ENCODE peak calls at places on chromosomes 12 and 14, in four cellular contexts. T, Q, M and E are unnamed samples.

GRCh38 chr14:69259531-69260245 is at the start of gene GALNT16:
- DNase-seq in Q (no peak), M (peak; percentile 86), T (peak; percentile 14), E (no peak)

GRCh38 chr12:79692860-79693605 is 2.3 kb upstream of the PAWR start:
- DNase-seq in M (no peak), T (peak; percentile 65), Q (no peak), E (no peak)

GRCh38 chr14:105325716-105326567 is 11.4 kb downstream of the PACS2 start:
- DNase-seq in M (no peak), T (no peak), Q (no peak), E (no peak)

GRCh38 chr12:27999521-27999920 is 27.0 kb upstream of the PTHLH start:
- DNase-seq in M (no peak), Q (peak; percentile 59), T (peak; percentile 88), E (peak; percentile 45)

GRCh38 chr12:85759217-85759616 is 77.0 kb downstream of the RASSF9 start:
- DNase-seq in T (no peak), M (no peak), Q (no peak), E (no peak)

GRCh38 chr12:57771271-57771872 is 533 bp downstream of the METTL1 start:
- DNase-seq in Q (peak; percentile 31), T (peak; percentile 86), M (peak; percentile 96), E (peak; percentile 70)

GRCh38 chr12:28212182-28212581 is 21.9 kb downstream of the CCDC91 start:
- DNase-seq in T (no peak), Q (no peak), M (no peak), E (no peak)

GRCh38 chr14:56057071-56057865 is 60.9 kb upstream of the PELI2 start:
- DNase-seq in M (peak; percentile 73), T (peak; percentile 60), Q (no peak), E (no peak)

GRCh38 chr12:57456737-57457490 is 1.8 kb downstream of the INHBE start:
- DNase-seq in T (no peak), M (no peak), Q (no peak), E (no peak)

GRCh38 chr14:77011226-77011762 is 17.2 kb downstream of the IRF2BPL start:
- DNase-seq in T (no peak), M (no peak), Q (no peak), E (no peak)

GRCh38 chr12:5094550-5094949 is 50.9 kb downstream of the KCNA5 start:
- DNase-seq in Q (no peak), M (no peak), T (no peak), E (no peak)

GRCh38 chr12:93634416-93634815 is 42.8 kb upstream of the CRADD start:
- DNase-seq in M (no peak), T (peak; percentile 66), Q (no peak), E (peak; percentile 88)

GRCh38 chr14:99382781-99383456 is 97.7 kb downstream of the SETD3 start:
- DNase-seq in Q (no peak), T (peak; percentile 46), M (no peak), E (no peak)

GRCh38 chr12:53070901-53071492 is 8.2 kb downstream of the SPRYD3 start:
- DNase-seq in M (no peak), T (no peak), Q (no peak), E (no peak)
- H3K4me3 ChIP-seq in M (no peak overlapping the region), T (no peak overlapping the region), Q (no peak overlapping the region), E (no peak overlapping the region)

DNA sequence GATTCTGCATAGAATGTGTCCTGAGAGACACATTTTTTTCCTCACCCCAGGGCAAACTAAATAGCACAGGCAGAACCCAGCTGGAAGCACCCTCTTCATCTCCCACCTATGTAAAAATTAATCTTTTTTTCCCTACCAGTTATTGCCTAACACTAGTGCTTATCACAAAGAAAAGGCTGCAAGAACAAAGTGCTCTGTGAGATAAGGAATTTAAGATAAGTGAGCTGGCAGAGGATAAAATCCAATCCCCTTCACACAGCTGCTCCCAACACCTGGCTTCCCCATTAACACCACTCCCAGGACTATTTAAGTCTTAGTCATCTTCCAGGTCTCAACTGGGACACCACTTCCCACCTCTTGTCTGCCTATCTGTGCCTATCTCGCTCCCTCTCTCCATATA is 75.2 kb downstream of the TTC9 start:
- DNase-seq in T (no peak), Q (no peak), M (no peak), E (no peak)
- H3K4me3 ChIP-seq in T (no peak overlapping the region), Q (no peak overlapping the region), M (no peak overlapping the region), E (no peak overlapping the region)

GRCh38 chr12:54386781-54387467 is 2.4 kb upstream of the ZNF385A start:
- DNase-seq in M (no peak), T (no peak), Q (no peak), E (no peak)
- H3K4me3 ChIP-seq in M (no peak overlapping the region), T (no peak overlapping the region), Q (no peak overlapping the region), E (no peak overlapping the region)

GRCh38 chr12:125183187-125184067 is 118.2 kb downstream of the AACS start:
- DNase-seq in T (peak; percentile 60), M (peak; percentile 91), Q (peak; percentile 44), E (peak; percentile 59)
- H3K4me3 ChIP-seq in T (no peak overlapping the region), M (peak overlapping the region; percentile 94), Q (peak overlapping the region; percentile 8), E (no peak overlapping the region)

GRCh38 chr14:64536488-64537245 is 3.9 kb upstream of the HSPA2 start:
- DNase-seq in T (peak; percentile 80), Q (peak; percentile 45), M (no peak), E (no peak)
- H3K4me3 ChIP-seq in T (no peak overlapping the region), Q (no peak overlapping the region), M (no peak overlapping the region), E (no peak overlapping the region)

GRCh38 chr14:23183076-23183475 is 384 bp downstream of the SLC7A8 start:
- DNase-seq in M (no peak), Q (no peak), T (no peak), E (no peak)

GRCh38 chr14:23183479-23183878 is at the start of gene SLC7A8:
- DNase-seq in M (peak; percentile 85), T (no peak), Q (no peak), E (no peak)

GRCh38 chr14:23182372-23183014 is 967 bp downstream of the SLC7A8 start:
- DNase-seq in Q (no peak), M (peak; percentile 88), T (no peak), E (no peak)

GRCh38 chr14:23181946-23182345 is 1.5 kb downstream of the SLC7A8 start:
- DNase-seq in M (peak; percentile 27), Q (no peak), T (no peak), E (no peak)

DNA sequence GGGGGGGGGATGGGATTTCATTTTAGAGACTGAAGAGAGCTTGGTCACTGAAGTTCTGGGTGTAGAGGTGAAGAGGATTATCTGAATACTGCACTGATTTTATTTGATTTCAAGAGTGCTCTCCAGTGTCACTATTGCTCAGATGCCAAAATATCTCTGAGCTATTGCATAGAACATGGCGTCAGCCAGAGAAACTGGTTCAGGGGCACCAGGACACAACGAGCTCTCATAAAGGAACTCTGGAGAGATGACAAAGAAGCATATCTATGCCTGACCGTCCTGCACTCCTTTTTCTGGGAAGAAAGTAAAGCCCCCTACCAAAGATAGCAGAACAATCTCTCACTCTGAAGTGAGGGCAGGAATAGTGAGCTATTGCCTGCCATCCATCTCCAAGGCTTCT is 2.0 kb downstream of the SLC7A8 start:
- DNase-seq in Q (no peak), M (no peak), T (no peak), E (no peak)
- H3K4me3 ChIP-seq in Q (no peak overlapping the region), M (peak overlapping the region; percentile 79), T (no peak overlapping the region), E (no peak overlapping the region)

GRCh38 chr12:12720637-12721250 is 3.6 kb downstream of the CDKN1B start:
- DNase-seq in M (no peak), Q (no peak), T (no peak), E (no peak)
- H3K4me3 ChIP-seq in M (peak overlapping the region; percentile 98), Q (peak overlapping the region; percentile 39), T (peak overlapping the region; percentile 50), E (peak overlapping the region; percentile 26)